ENCODE peak calls at places on chromosomes 7 and 10, in five cellular contexts. One of them, this sample, is unnamed. For H3K4me1, the result is how much of the 10 kb centered on the place peaks cover.

GRCh38 chr7:94041529-94041928 is 37.4 kb upstream of the BET1 start:
- DNase-seq in neural progenitor cell: no peak
- DNase-seq in HCT116: no peak
- DNase-seq in OCI-LY7: no peak
- DNase-seq in mammary epithelial cell: peak
- DNase-seq in this sample: no peak

GRCh38 chr10:7642612-7643011 is 24.2 kb downstream of the ITIH5 start:
- DNase-seq in neural progenitor cell: no peak
- DNase-seq in HCT116: no peak
- DNase-seq in OCI-LY7: no peak
- DNase-seq in mammary epithelial cell: no peak
- DNase-seq in this sample: no peak

GRCh38 chr7:121744877-121745276 is 128.1 kb upstream of the PTPRZ1 start:
- DNase-seq in neural progenitor cell: no peak
- DNase-seq in HCT116: no peak
- DNase-seq in OCI-LY7: no peak
- DNase-seq in mammary epithelial cell: peak
- DNase-seq in this sample: no peak

GRCh38 chr10:98308602-98309365 is 40.8 kb upstream of the LOXL4 start:
- DNase-seq in neural progenitor cell: peak
- DNase-seq in HCT116: no peak
- DNase-seq in OCI-LY7: no peak
- DNase-seq in mammary epithelial cell: no peak
- DNase-seq in this sample: no peak

GRCh38 chr7:122738937-122739336 is 36.2 kb upstream of the RNF148 start:
- DNase-seq in neural progenitor cell: no peak
- DNase-seq in HCT116: no peak
- DNase-seq in OCI-LY7: no peak
- DNase-seq in mammary epithelial cell: no peak
- DNase-seq in this sample: no peak

GRCh38 chr10:43623351-43623750 is 17.1 kb downstream of the ZNF485 start:
- DNase-seq in neural progenitor cell: no peak
- DNase-seq in HCT116: no peak
- DNase-seq in OCI-LY7: peak
- DNase-seq in mammary epithelial cell: no peak
- DNase-seq in this sample: no peak

GRCh38 chr10:111233439-111233838 is 156.6 kb downstream of the ADRA2A start:
- DNase-seq in neural progenitor cell: peak
- DNase-seq in HCT116: no peak
- DNase-seq in OCI-LY7: no peak
- DNase-seq in mammary epithelial cell: no peak
- DNase-seq in this sample: no peak

GRCh38 chr10:129388435-129388834 is 78.6 kb upstream of the MGMT start:
- DNase-seq in neural progenitor cell: no peak
- DNase-seq in HCT116: no peak
- DNase-seq in OCI-LY7: no peak
- DNase-seq in mammary epithelial cell: no peak
- DNase-seq in this sample: no peak

GRCh38 chr10:84469470-84469869 is 141.1 kb downstream of the CCSER2 start:
- DNase-seq in neural progenitor cell: no peak
- DNase-seq in HCT116: no peak
- DNase-seq in OCI-LY7: no peak
- DNase-seq in mammary epithelial cell: no peak
- DNase-seq in this sample: no peak

GRCh38 chr10:77989081-77989724 is 40.1 kb downstream of the POLR3A start:
- DNase-seq in neural progenitor cell: no peak
- DNase-seq in HCT116: no peak
- DNase-seq in OCI-LY7: no peak
- DNase-seq in mammary epithelial cell: no peak
- DNase-seq in this sample: peak

GRCh38 chr10:484441-484924 is 205.0 kb downstream of the DIP2C start:
- DNase-seq in neural progenitor cell: peak
- DNase-seq in HCT116: no peak
- DNase-seq in OCI-LY7: peak
- DNase-seq in mammary epithelial cell: no peak
- DNase-seq in this sample: peak

GRCh38 chr10:24427678-24428409 is 218.9 kb downstream of the KIAA1217 start:
- DNase-seq in neural progenitor cell: no peak
- DNase-seq in HCT116: no peak
- DNase-seq in OCI-LY7: no peak
- DNase-seq in mammary epithelial cell: no peak
- DNase-seq in this sample: peak

GRCh38 chr10:80670774-80671173 is 133.1 kb downstream of the SH2D4B start:
- DNase-seq in neural progenitor cell: no peak
- DNase-seq in HCT116: no peak
- DNase-seq in OCI-LY7: no peak
- DNase-seq in mammary epithelial cell: no peak
- DNase-seq in this sample: no peak

GRCh38 chr7:45035909-45036308 is 35.9 kb downstream of the CCM2 start:
- DNase-seq in neural progenitor cell: no peak
- DNase-seq in HCT116: no peak
- DNase-seq in OCI-LY7: no peak
- DNase-seq in mammary epithelial cell: no peak
- DNase-seq in this sample: no peak

GRCh38 chr10:114920459-114920858 is 17.5 kb upstream of the TRUB1 start:
- DNase-seq in neural progenitor cell: no peak
- DNase-seq in HCT116: no peak
- DNase-seq in OCI-LY7: no peak
- DNase-seq in mammary epithelial cell: peak
- DNase-seq in this sample: no peak

GRCh38 chr10:110208614-110209398 is 1.4 kb downstream of the MXI1 start:
- DNase-seq in neural progenitor cell: peak
- DNase-seq in HCT116: no peak
- DNase-seq in OCI-LY7: peak
- DNase-seq in mammary epithelial cell: peak
- DNase-seq in this sample: peak

GRCh38 chr7:22001345-22002004 is 55.8 kb upstream of the CDCA7L start:
- DNase-seq in neural progenitor cell: peak
- DNase-seq in HCT116: peak
- DNase-seq in OCI-LY7: peak
- DNase-seq in mammary epithelial cell: peak
- DNase-seq in this sample: no peak

GRCh38 chr7:146116452-146117219 is at the start of gene CNTNAP2:
- DNase-seq in neural progenitor cell: peak
- DNase-seq in HCT116: no peak
- DNase-seq in OCI-LY7: no peak
- DNase-seq in mammary epithelial cell: no peak
- DNase-seq in this sample: no peak

GRCh38 chr7:5248201-5248885 is 34.4 kb upstream of the SLC29A4 start:
- DNase-seq in neural progenitor cell: no peak
- DNase-seq in HCT116: no peak
- DNase-seq in OCI-LY7: no peak
- DNase-seq in mammary epithelial cell: no peak
- DNase-seq in this sample: peak

GRCh38 chr10:92640110-92640509 is 47.2 kb downstream of the KIF11 start:
- DNase-seq in neural progenitor cell: no peak
- DNase-seq in HCT116: peak
- DNase-seq in OCI-LY7: no peak
- DNase-seq in mammary epithelial cell: peak
- DNase-seq in this sample: no peak

GRCh38 chr7:19107392-19108147 is 9.9 kb downstream of the TWIST1 start:
- DNase-seq in neural progenitor cell: peak
- DNase-seq in HCT116: no peak
- DNase-seq in OCI-LY7: no peak
- DNase-seq in mammary epithelial cell: peak
- DNase-seq in this sample: peak

GRCh38 chr7:19105546-19105945 is 11.9 kb downstream of the TWIST1 start:
- DNase-seq in neural progenitor cell: no peak
- DNase-seq in HCT116: no peak
- DNase-seq in OCI-LY7: no peak
- DNase-seq in mammary epithelial cell: no peak
- DNase-seq in this sample: no peak

GRCh38 chr7:19108985-19109946 is 8.2 kb downstream of the TWIST1 start:
- DNase-seq in neural progenitor cell: no peak
- DNase-seq in HCT116: no peak
- DNase-seq in OCI-LY7: no peak
- DNase-seq in mammary epithelial cell: no peak
- DNase-seq in this sample: no peak

GRCh38 chr7:19106308-19107141 is 10.9 kb downstream of the TWIST1 start:
- DNase-seq in neural progenitor cell: peak
- DNase-seq in HCT116: no peak
- DNase-seq in OCI-LY7: no peak
- DNase-seq in mammary epithelial cell: no peak
- DNase-seq in this sample: no peak

DNA sequence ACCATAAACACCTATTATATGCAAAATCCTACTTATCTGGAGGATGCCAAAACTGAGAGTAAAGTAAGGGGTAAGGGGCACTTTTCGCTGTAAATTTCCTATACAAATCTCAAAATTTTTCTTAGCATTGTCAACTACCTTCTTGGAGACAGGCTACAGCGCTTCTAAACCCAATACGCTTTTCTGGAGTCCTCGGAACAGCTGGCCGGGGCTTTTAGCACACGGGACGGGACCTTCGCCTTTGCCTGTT is 10.4 kb downstream of the TWIST1 start:
- DNase-seq in neural progenitor cell: peak
- DNase-seq in HCT116: no peak
- DNase-seq in OCI-LY7: no peak
- DNase-seq in mammary epithelial cell: no peak
- DNase-seq in this sample: no peak
- H3K4me3 ChIP-seq in neural progenitor cell: peak
- H3K4me3 ChIP-seq in HCT116: no peak
- H3K4me3 ChIP-seq in OCI-LY7: no peak
- H3K4me3 ChIP-seq in mammary epithelial cell: no peak
- H3K4me3 ChIP-seq in this sample: peak

GRCh38 chr10:103781329-103782061 is 73.9 kb downstream of the SH3PXD2A start:
- DNase-seq in neural progenitor cell: peak
- DNase-seq in HCT116: peak
- DNase-seq in OCI-LY7: peak
- DNase-seq in mammary epithelial cell: peak
- DNase-seq in this sample: no peak
- H3K4me1 ChIP-seq in neural progenitor cell: under half
- H3K4me1 ChIP-seq in HCT116: under half
- H3K4me1 ChIP-seq in OCI-LY7: under half
- H3K4me1 ChIP-seq in mammary epithelial cell: half or more
- H3K4me1 ChIP-seq in this sample: under half

DNA sequence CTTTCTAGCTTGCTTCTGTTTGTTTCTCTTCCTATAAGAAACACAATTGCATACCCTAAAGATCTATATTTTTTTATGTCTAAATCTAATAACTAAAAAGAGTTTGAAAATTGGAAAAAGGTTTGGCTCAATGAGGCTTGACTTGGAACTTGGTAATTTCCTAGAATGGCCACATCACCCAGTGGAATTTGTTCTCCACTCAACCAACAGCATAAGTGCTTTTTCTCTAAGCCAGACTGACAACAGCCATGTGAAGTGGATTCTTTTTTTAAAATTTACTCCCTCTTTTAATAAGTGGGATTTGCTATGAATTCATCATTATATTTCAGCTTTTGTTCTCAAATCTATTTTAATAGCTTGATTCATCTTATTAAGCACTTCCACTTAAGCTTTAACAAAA is 33.8 kb downstream of the GBF1 start:
- DNase-seq in neural progenitor cell: no peak
- DNase-seq in HCT116: no peak
- DNase-seq in OCI-LY7: no peak
- DNase-seq in mammary epithelial cell: no peak
- DNase-seq in this sample: no peak
- H3K27ac ChIP-seq in neural progenitor cell: peak
- H3K27ac ChIP-seq in HCT116: no peak
- H3K27ac ChIP-seq in OCI-LY7: no peak
- H3K27ac ChIP-seq in mammary epithelial cell: no peak
- H3K27ac ChIP-seq in this sample: no peak

GRCh38 chr10:103691723-103692380 is 163.5 kb downstream of the SH3PXD2A start:
- DNase-seq in neural progenitor cell: peak
- DNase-seq in HCT116: no peak
- DNase-seq in OCI-LY7: peak
- DNase-seq in mammary epithelial cell: peak
- DNase-seq in this sample: no peak
- H3K4me3 ChIP-seq in neural progenitor cell: peak
- H3K4me3 ChIP-seq in HCT116: peak
- H3K4me3 ChIP-seq in OCI-LY7: peak
- H3K4me3 ChIP-seq in mammary epithelial cell: peak
- H3K4me3 ChIP-seq in this sample: no peak

This sample was measured in aorta.